ENCODE peak calls at places on chromosomes 5 and 9, in six cellular contexts. One of them, this sample, is unnamed.

GRCh38 chr5:21663082-21663481 is 1190.1 kb downstream of the CDH12 start:
- DNase-seq in pulmonary artery endothelial cell: no peak
- DNase-seq in glomerular endothelial cell: no peak
- DNase-seq in A673: peak
- DNase-seq in astrocyte of the spinal cord: no peak
- DNase-seq in mesothelial cell of epicardium: no peak
- DNase-seq in this sample: no peak

GRCh38 chr5:135487839-135488514 is 35.8 kb upstream of the TIFAB start:
- DNase-seq in mesothelial cell of epicardium: no peak
- DNase-seq in A673: no peak
- DNase-seq in astrocyte of the spinal cord: no peak
- DNase-seq in pulmonary artery endothelial cell: no peak
- DNase-seq in glomerular endothelial cell: no peak
- DNase-seq in this sample: no peak

GRCh38 chr5:180045889-180046499 is 25.6 kb downstream of the RNF130 start:
- DNase-seq in mesothelial cell of epicardium: no peak
- DNase-seq in pulmonary artery endothelial cell: no peak
- DNase-seq in A673: no peak
- DNase-seq in glomerular endothelial cell: no peak
- DNase-seq in astrocyte of the spinal cord: no peak
- DNase-seq in this sample: no peak

GRCh38 chr5:179874136-179874535 is 15.5 kb upstream of the MRNIP start:
- DNase-seq in astrocyte of the spinal cord: no peak
- DNase-seq in A673: no peak
- DNase-seq in mesothelial cell of epicardium: no peak
- DNase-seq in glomerular endothelial cell: no peak
- DNase-seq in pulmonary artery endothelial cell: no peak
- DNase-seq in this sample: no peak

GRCh38 chr5:149473441-149473840 is 77.8 kb downstream of the CSNK1A1 start:
- DNase-seq in pulmonary artery endothelial cell: no peak
- DNase-seq in astrocyte of the spinal cord: no peak
- DNase-seq in glomerular endothelial cell: no peak
- DNase-seq in A673: no peak
- DNase-seq in mesothelial cell of epicardium: no peak
- DNase-seq in this sample: no peak

GRCh38 chr5:119529811-119530210 is 77.5 kb downstream of the HSD17B4 start:
- DNase-seq in astrocyte of the spinal cord: no peak
- DNase-seq in pulmonary artery endothelial cell: no peak
- DNase-seq in mesothelial cell of epicardium: no peak
- DNase-seq in glomerular endothelial cell: no peak
- DNase-seq in A673: no peak
- DNase-seq in this sample: no peak

GRCh38 chr5:36252722-36253340 is 11.1 kb upstream of the NADK2 start:
- DNase-seq in pulmonary artery endothelial cell: no peak
- DNase-seq in mesothelial cell of epicardium: no peak
- DNase-seq in glomerular endothelial cell: no peak
- DNase-seq in astrocyte of the spinal cord: peak
- DNase-seq in A673: no peak
- DNase-seq in this sample: no peak

GRCh38 chr5:159746707-159747106 is 169.6 kb upstream of the ADRA1B start:
- DNase-seq in glomerular endothelial cell: no peak
- DNase-seq in pulmonary artery endothelial cell: no peak
- DNase-seq in mesothelial cell of epicardium: no peak
- DNase-seq in A673: no peak
- DNase-seq in astrocyte of the spinal cord: no peak
- DNase-seq in this sample: no peak

GRCh38 chr9:129595323-129595741 is 25.6 kb downstream of the C9orf50 start:
- DNase-seq in astrocyte of the spinal cord: peak
- DNase-seq in pulmonary artery endothelial cell: no peak
- DNase-seq in mesothelial cell of epicardium: no peak
- DNase-seq in A673: no peak
- DNase-seq in glomerular endothelial cell: no peak
- DNase-seq in this sample: no peak

GRCh38 chr9:134437417-134438203 is 111.4 kb downstream of the RXRA start:
- DNase-seq in glomerular endothelial cell: no peak
- DNase-seq in astrocyte of the spinal cord: no peak
- DNase-seq in mesothelial cell of epicardium: no peak
- DNase-seq in A673: no peak
- DNase-seq in pulmonary artery endothelial cell: no peak
- DNase-seq in this sample: no peak

GRCh38 chr5:127772531-127772930 is 69.3 kb downstream of the CCDC192 start:
- DNase-seq in astrocyte of the spinal cord: no peak
- DNase-seq in glomerular endothelial cell: no peak
- DNase-seq in pulmonary artery endothelial cell: no peak
- DNase-seq in mesothelial cell of epicardium: no peak
- DNase-seq in A673: no peak
- DNase-seq in this sample: no peak

This sample was measured in dermis microvascular lymphatic vessel endothelial cell.